ENCODE peak calls at places on chromosomes 3 and 15, in ten cellular contexts. Y is NB4, S is GM13977, N is bronchial epithelial cell, D is endothelial cell, E is neural progenitor cell, Q is GM12865, M is uterus, F is neural crest cell, C is progenitor cell of endocrine pancreas. K is an unnamed sample.

GRCh38 chr3:45896956-45897355 is 10.6 kb downstream of the CCR9 start:
- DNase-seq in Y (no peak), S (no peak), N (peak; percentile 80), D (no peak), E (no peak), Q (no peak), M (no peak), F (no peak), C (no peak), K (no peak)

GRCh38 chr3:52086939-52087675 is 30.7 kb upstream of the DUSP7 start:
- DNase-seq in Y (peak; percentile 85), S (no peak), N (no peak), D (no peak), E (no peak), Q (no peak), M (no peak), F (no peak), C (no peak), K (peak; percentile 58)

GRCh38 chr3:59775781-59776270 is 726.0 kb upstream of the CFAP20DC start:
- DNase-seq in Y (no peak), S (no peak), N (no peak), D (no peak), E (peak; percentile 29), Q (no peak), M (no peak), F (no peak), C (no peak), K (no peak)

GRCh38 chr3:141746962-141747361 is 8.9 kb downstream of the RNF7 start:
- DNase-seq in Y (no peak), S (no peak), N (no peak), D (no peak), E (no peak), Q (no peak), M (no peak), F (no peak), C (no peak), K (no peak)

GRCh38 chr15:59388670-59389069 is 16.0 kb upstream of the MYO1E start:
- DNase-seq in Y (peak; percentile 34), S (no peak), N (peak; percentile 64), D (no peak), E (no peak), Q (peak; percentile 11), M (peak; percentile 60), F (no peak), C (no peak), K (no peak)

GRCh38 chr3:185688808-185689207 is 102.7 kb downstream of the SENP2 start:
- DNase-seq in Y (peak; percentile 80), S (no peak), N (peak; percentile 99), D (no peak), E (no peak), Q (no peak), M (no peak), F (peak; percentile 25), C (no peak), K (peak; percentile 16)

GRCh38 chr3:189602471-189602870 is 28.7 kb upstream of the TP63 start:
- DNase-seq in Y (no peak), S (no peak), N (no peak), D (no peak), E (no peak), Q (no peak), M (no peak), F (no peak), C (no peak), K (no peak)

GRCh38 chr3:106428565-106428994 is 559.8 kb upstream of the CBLB start:
- DNase-seq in Y (peak; percentile 45), S (no peak), N (peak; percentile 97), D (no peak), E (no peak), Q (no peak), M (peak; percentile 22), F (no peak), C (no peak), K (no peak)

GRCh38 chr3:55282994-55283393 is 204.1 kb downstream of the WNT5A start:
- DNase-seq in Y (no peak), S (no peak), N (no peak), D (no peak), E (peak; percentile 20), Q (no peak), M (no peak), F (peak; percentile 6), C (no peak), K (no peak)

GRCh38 chr15:35290301-35290721 is 205.2 kb upstream of the NANOGP8 start:
- DNase-seq in Y (no peak), S (no peak), N (peak; percentile 66), D (no peak), E (no peak), Q (no peak), M (no peak), F (no peak), C (no peak), K (no peak)

GRCh38 chr15:35289029-35289617 is 204.0 kb upstream of the NANOGP8 start:
- DNase-seq in Y (peak; percentile 51), S (no peak), N (peak; percentile 64), D (peak; percentile 19), E (peak; percentile 63), Q (peak; percentile 58), M (peak; percentile 28), F (no peak), C (no peak), K (peak; percentile 37)

GRCh38 chr15:35298509-35298908 is 213.4 kb upstream of the NANOGP8 start:
- DNase-seq in Y (no peak), S (no peak), N (no peak), D (no peak), E (no peak), Q (no peak), M (no peak), F (no peak), C (no peak), K (no peak)

GRCh38 chr15:35288580-35288979 is 203.5 kb upstream of the NANOGP8 start:
- DNase-seq in Y (no peak), S (no peak), N (no peak), D (no peak), E (no peak), Q (no peak), M (no peak), F (no peak), C (no peak), K (no peak)

DNA sequence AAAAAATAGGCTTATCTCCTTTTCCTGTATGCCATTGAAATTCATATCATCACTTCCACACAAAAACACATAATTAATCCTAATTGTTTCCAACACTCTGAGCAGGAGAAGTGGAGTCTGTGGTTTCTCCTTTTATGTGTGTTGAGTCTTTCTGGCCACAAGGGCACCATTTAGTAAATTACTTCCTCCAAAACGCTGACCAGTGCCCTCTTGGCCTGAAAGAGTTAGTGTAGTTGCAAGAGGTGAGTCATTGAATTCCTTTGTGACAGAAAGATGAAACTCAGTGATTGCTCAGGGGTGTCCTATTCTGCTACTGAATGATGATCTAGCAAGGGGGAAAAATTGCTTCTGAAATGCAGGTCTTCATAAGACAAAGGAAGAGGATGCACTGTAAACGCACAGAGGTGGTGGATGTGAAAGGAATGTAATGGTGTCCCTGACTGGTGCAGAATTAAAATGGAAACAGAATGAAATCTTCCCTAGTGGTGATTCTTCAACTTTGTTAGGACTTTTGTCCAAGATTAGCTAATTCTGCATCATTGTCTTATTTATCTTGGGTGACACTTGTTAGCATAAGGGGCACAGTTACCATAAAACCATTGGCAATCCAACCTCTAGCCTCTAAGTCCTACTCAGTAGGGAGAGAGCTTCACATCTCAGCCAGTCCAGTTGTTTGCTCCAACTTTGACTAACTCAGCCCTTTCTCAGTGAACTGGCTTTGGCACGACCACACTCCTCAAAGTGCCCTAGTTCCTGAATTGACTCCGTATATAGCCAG is 208.4 kb upstream of the NANOGP8 start:
- DNase-seq in Y (peak; percentile 50), S (no peak), N (peak; percentile 47), D (no peak), E (no peak), Q (peak; percentile 13), M (no peak), F (no peak), C (no peak), K (no peak)
- TF ChIP-seq CTCF in Y (no peak), S (no peak), N (no peak), D (peak; percentile 28), E (peak; percentile 19), Q (peak; percentile 3), M (no peak), F (peak; percentile 49), C (peak; percentile 21), K (no peak)

DNA sequence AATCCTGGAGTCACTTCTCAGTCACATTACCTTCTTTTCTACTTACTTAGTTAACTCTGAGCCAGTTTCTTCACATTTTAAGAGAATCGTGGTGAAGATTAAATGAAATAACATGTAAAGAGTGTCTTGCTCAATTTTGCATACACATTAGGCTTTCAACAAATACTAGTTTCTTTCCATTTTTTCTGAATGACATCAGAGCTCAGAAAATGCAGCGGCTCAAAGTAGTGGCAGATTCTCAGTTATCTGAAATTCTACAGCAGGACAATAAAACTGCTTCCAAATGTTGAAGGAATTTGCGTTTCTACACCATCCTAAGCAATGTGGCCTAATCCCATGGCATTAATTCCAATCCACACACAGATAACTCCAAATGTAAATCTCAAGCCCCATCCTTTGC is 115.9 kb downstream of the PLCH1 start:
- DNase-seq in Y (no peak), S (no peak), N (no peak), D (no peak), E (no peak), Q (no peak), M (no peak), F (no peak), C (no peak), K (no peak)
- TF ChIP-seq CTCF in Y (no peak), S (no peak), N (no peak), D (no peak), E (no peak), Q (no peak), M (no peak), F (no peak), C (no peak), K (no peak)

GRCh38 chr3:50428007-50428633 is 68.8 kb upstream of the TMEM115 start:
- DNase-seq in Y (peak; percentile 34), S (no peak), N (peak; percentile 4), D (no peak), E (no peak), Q (no peak), M (no peak), F (no peak), C (no peak), K (no peak)
- TF ChIP-seq CTCF in Y (no peak), S (no peak), N (peak; percentile 18), D (no peak), E (no peak), Q (no peak), M (no peak), F (no peak), C (no peak), K (no peak)

GRCh38 chr15:28921925-28922711 is 36.3 kb downstream of the APBA2 start:
- DNase-seq in Y (no peak), S (no peak), N (no peak), D (no peak), E (peak; percentile 68), Q (no peak), M (no peak), F (no peak), C (no peak), K (no peak)
- TF ChIP-seq CTCF in Y (peak; percentile 31), S (no peak), N (no peak), D (no peak), E (peak; percentile 60), Q (no peak), M (no peak), F (no peak), C (no peak), K (no peak)